ENCODE peak calls at places on chromosome 18, in four cellular contexts. M, A, N and L are unnamed samples.

GRCh38 chr18:79740741-79741700 is 56.7 kb upstream of the KCNG2 start:
- DNase-seq in M (no peak), A (peak; percentile 53), N (no peak), L (peak; percentile 40)

GRCh38 chr18:73365018-73365417 is 497.2 kb upstream of the NETO1 start:
- DNase-seq in M (no peak), A (no peak), N (no peak), L (no peak)

GRCh38 chr18:58970943-58971799 is 106.5 kb downstream of the ZNF532 start:
- DNase-seq in M (no peak), A (no peak), N (no peak), L (no peak)

GRCh38 chr18:73283788-73284187 is 416.0 kb upstream of the NETO1 start:
- DNase-seq in M (no peak), A (no peak), N (no peak), L (no peak)

GRCh38 chr18:75422341-75422910 is 5.1 kb downstream of the SMIM21 start:
- DNase-seq in M (no peak), A (no peak), N (no peak), L (no peak)

GRCh38 chr18:77025831-77026363 is 106.7 kb downstream of the MBP start:
- DNase-seq in M (no peak), A (no peak), N (no peak), L (no peak)

GRCh38 chr18:37668971-37669747 is 103.6 kb upstream of the CELF4 start:
- DNase-seq in M (peak; percentile 58), A (peak; percentile 42), N (no peak), L (no peak)

GRCh38 chr18:26268454-26268853 is 42.2 kb downstream of the TAF4B start:
- DNase-seq in M (no peak), A (no peak), N (no peak), L (no peak)

GRCh38 chr18:79987566-79987965 is 797 bp downstream of the TXNL4A start:
- DNase-seq in M (no peak), A (no peak), N (no peak), L (no peak)

GRCh38 chr18:36942264-36942663 is 113.3 kb downstream of the KIAA1328 start:
- DNase-seq in M (peak; percentile 41), A (no peak), N (no peak), L (no peak)

GRCh38 chr18:58054041-58054733 is 10.2 kb downstream of the NEDD4L start:
- DNase-seq in M (peak; percentile 19), A (no peak), N (no peak), L (peak; percentile 70)

GRCh38 chr18:22001912-22002487 is 167.4 kb upstream of the GATA6 start:
- DNase-seq in M (no peak), A (no peak), N (no peak), L (no peak)

GRCh38 chr18:50715919-50716318 is 103.9 kb downstream of the MRO start:
- DNase-seq in M (peak; percentile 9), A (no peak), N (no peak), L (no peak)

GRCh38 chr18:10015941-10016819 is 102.4 kb downstream of the VAPA start:
- DNase-seq in M (peak; percentile 56), A (peak; percentile 78), N (no peak), L (no peak)

GRCh38 chr18:50128506-50129271 is 66.3 kb downstream of the MYO5B start:
- DNase-seq in M (peak; percentile 58), A (no peak), N (no peak), L (no peak)

GRCh38 chr18:11066038-11066437 is 83.3 kb downstream of the PIEZO2 start:
- DNase-seq in M (no peak), A (no peak), N (no peak), L (no peak)

GRCh38 chr18:36481201-36481657 is 183.7 kb downstream of the FHOD3 start:
- DNase-seq in M (peak; percentile 49), A (no peak), N (no peak), L (no peak)

GRCh38 chr18:29531746-29532145 is 1354.8 kb upstream of the CDH2 start:
- DNase-seq in M (no peak), A (no peak), N (no peak), L (no peak)

GRCh38 chr18:45416168-45416567 is 199.1 kb upstream of the SLC14A2 start:
- DNase-seq in M (no peak), A (no peak), N (no peak), L (no peak)

GRCh38 chr18:2903006-2903405 is 56.2 kb downstream of the EMILIN2 start:
- DNase-seq in M (no peak), A (peak; percentile 86), N (peak; percentile 83), L (no peak)

GRCh38 chr18:80170395-80171094 is 61.5 kb downstream of the ADNP2 start:
- DNase-seq in M (no peak), A (no peak), N (no peak), L (peak; percentile 31)

GRCh38 chr18:79327199-79327545 is 68.6 kb upstream of the NFATC1 start:
- DNase-seq in M (no peak), A (no peak), N (no peak), L (no peak)

GRCh38 chr18:80253871-80254492 is 6.7 kb upstream of the PARD6G start:
- DNase-seq in M (peak; percentile 52), A (no peak), N (no peak), L (peak; percentile 36)

GRCh38 chr18:78929502-78929901 is 50.1 kb upstream of the SALL3 start:
- DNase-seq in M (no peak), A (no peak), N (no peak), L (peak; percentile 17)

GRCh38 chr18:2240311-2240705 is 331.0 kb downstream of the METTL4 start:
- DNase-seq in M (no peak), A (no peak), N (no peak), L (no peak)

GRCh38 chr18:78740876-78741275 is 238.7 kb upstream of the SALL3 start:
- DNase-seq in M (no peak), A (no peak), N (no peak), L (no peak)

GRCh38 chr18:9184998-9185613 is 48.5 kb downstream of the ANKRD12 start:
- DNase-seq in M (no peak), A (no peak), N (no peak), L (no peak)

GRCh38 chr18:8121942-8122480 is 487.2 kb upstream of the RAB12 start:
- DNase-seq in M (peak; percentile 7), A (no peak), N (no peak), L (no peak)

GRCh38 chr18:36732264-36732663 is 96.5 kb downstream of the TPGS2 start:
- DNase-seq in M (no peak), A (no peak), N (no peak), L (no peak)

GRCh38 chr18:21831413-21831831 is 90.8 kb downstream of the MIB1 start:
- DNase-seq in M (no peak), A (no peak), N (no peak), L (no peak)

GRCh38 chr18:12295389-12296086 is 12.5 kb upstream of the TUBB6 start:
- DNase-seq in M (no peak), A (peak; percentile 53), N (no peak), L (no peak)

GRCh38 chr18:76977681-76978234 is 154.8 kb downstream of the MBP start:
- DNase-seq in M (no peak), A (no peak), N (no peak), L (peak; percentile 44)

GRCh38 chr18:3323900-3324299 is 62.0 kb downstream of the MYL12B start:
- DNase-seq in M (no peak), A (no peak), N (no peak), L (no peak)

GRCh38 chr18:57107141-57107832 is 39.6 kb upstream of the BOD1L2 start:
- DNase-seq in M (peak; percentile 32), A (no peak), N (no peak), L (no peak)

GRCh38 chr18:10482985-10483949 is 28.8 kb downstream of the APCDD1 start:
- DNase-seq in M (no peak), A (no peak), N (no peak), L (no peak)

GRCh38 chr18:77407733-77408132 is 158.1 kb downstream of the GALR1 start:
- DNase-seq in M (peak; percentile 65), A (no peak), N (no peak), L (no peak)

GRCh38 chr18:59799383-59800015 is 100.3 kb upstream of the PMAIP1 start:
- DNase-seq in M (no peak), A (no peak), N (no peak), L (no peak)

GRCh38 chr18:23137788-23138216 is 2.5 kb downstream of the CABLES1 start:
- DNase-seq in M (no peak), A (no peak), N (no peak), L (no peak)

GRCh38 chr18:23135679-23136325 is 517 bp downstream of the CABLES1 start:
- DNase-seq in M (peak; percentile 79), A (no peak), N (peak; percentile 65), L (peak; percentile 77)

GRCh38 chr18:23136326-23137092 is 1.2 kb downstream of the CABLES1 start:
- DNase-seq in M (peak; percentile 80), A (no peak), N (peak; percentile 66), L (peak; percentile 80)

GRCh38 chr18:23137093-23137640 is 1.9 kb downstream of the CABLES1 start:
- DNase-seq in M (peak; percentile 64), A (no peak), N (no peak), L (no peak)

GRCh38 chr18:23138470-23138869 is 3.2 kb downstream of the CABLES1 start:
- DNase-seq in M (no peak), A (no peak), N (no peak), L (peak; percentile 75)
- H3K4me3 ChIP-seq in M (no peak overlapping the region), A (no peak overlapping the region), N (no peak overlapping the region), L (peak overlapping the region; percentile 62)

GRCh38 chr18:63141777-63142176 is 177.8 kb downstream of the BCL2 start:
- DNase-seq in M (no peak), A (no peak), N (no peak), L (no peak)

GRCh38 chr18:63137999-63138448 is 181.5 kb downstream of the BCL2 start:
- DNase-seq in M (no peak), A (no peak), N (peak; percentile 61), L (no peak)

GRCh38 chr18:63138469-63139340 is 180.9 kb downstream of the BCL2 start:
- DNase-seq in M (peak; percentile 88), A (no peak), N (peak; percentile 60), L (no peak)

GRCh38 chr18:63142502-63143045 is 177.0 kb downstream of the BCL2 start:
- DNase-seq in M (no peak), A (no peak), N (no peak), L (no peak)

DNA sequence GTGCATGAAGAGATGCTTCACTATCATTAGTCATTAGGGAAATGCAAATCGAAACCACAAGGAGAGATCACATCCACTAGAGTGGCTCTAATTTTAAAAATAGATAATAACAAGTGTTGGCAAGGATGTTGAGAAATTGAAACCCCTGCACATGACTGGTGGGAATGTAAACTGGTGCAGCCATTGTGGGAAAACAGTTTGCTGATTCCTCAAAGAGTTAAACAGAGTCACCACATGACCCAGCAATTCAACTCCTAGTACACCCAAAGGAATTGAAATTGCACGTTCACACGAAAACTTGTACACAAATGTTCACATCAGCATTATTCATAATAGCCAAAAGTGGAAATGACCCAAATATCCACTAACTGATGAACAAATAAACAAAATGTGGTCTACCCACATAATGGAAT is 179.5 kb downstream of the BCL2 start:
- DNase-seq in M (no peak), A (no peak), N (no peak), L (no peak)
- H3K4me3 ChIP-seq in M (no peak overlapping the region), A (no peak overlapping the region), N (no peak overlapping the region), L (no peak overlapping the region)

GRCh38 chr18:61948196-61948800 is 55.5 kb upstream of the RNF152 start:
- DNase-seq in M (no peak), A (no peak), N (no peak), L (no peak)
- H3K4me3 ChIP-seq in M (no peak overlapping the region), A (no peak overlapping the region), N (no peak overlapping the region), L (no peak overlapping the region)

DNA sequence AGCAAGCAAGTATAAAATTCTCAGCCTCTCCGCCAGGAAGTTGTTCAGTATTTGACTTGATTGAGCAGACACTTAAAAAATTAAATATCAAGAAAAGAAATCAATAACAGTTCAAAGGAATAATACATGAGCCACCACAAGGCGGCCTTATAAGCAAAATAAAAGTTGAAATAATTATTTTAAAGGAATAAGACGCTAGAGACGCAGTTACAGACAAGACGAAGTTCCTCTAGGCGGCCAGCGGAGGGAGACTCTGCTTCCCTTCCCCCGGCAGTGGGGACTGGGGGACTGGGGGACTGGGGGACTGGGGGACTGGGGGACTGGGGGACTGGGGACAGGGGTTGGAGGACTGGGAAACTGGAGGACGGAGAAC is 524 bp downstream of the CCDC178 start:
- DNase-seq in M (peak; percentile 67), A (peak; percentile 66), N (peak; percentile 61), L (no peak)
- H3K4me3 ChIP-seq in M (peak overlapping the region; percentile 55), A (peak overlapping the region; percentile 58), N (no peak overlapping the region), L (peak overlapping the region; percentile 45)